ENCODE peak calls at places on chromosomes 12 and 14, in eight cellular contexts. J, M, I, X, R, T, H and Y are unnamed samples.

GRCh38 chr12:124608451-124608870 is 41.0 kb upstream of the NCOR2 start:
- DNase-seq in X (no peak), J (no peak), H (no peak), T (no peak), M (no peak), I (no peak), R (no peak), Y (no peak)

GRCh38 chr14:75978249-75978731 is 3.5 kb downstream of the TGFB3 start:
- DNase-seq in J (peak), I (no peak), X (no peak), H (no peak), T (no peak), R (no peak), M (no peak), Y (peak)

GRCh38 chr12:41437578-41437977 is 249.5 kb downstream of the PDZRN4 start:
- DNase-seq in H (no peak), I (no peak), X (no peak), T (no peak), R (no peak), J (no peak), M (no peak), Y (no peak)

GRCh38 chr12:21169878-21170472 is 39.0 kb downstream of the SLCO1B1 start:
- DNase-seq in X (no peak), J (peak), M (no peak), T (peak), I (peak), R (peak), H (peak), Y (no peak)

GRCh38 chr14:102697125-102697900 is 79.9 kb upstream of the TRAF3 start:
- DNase-seq in J (no peak), X (no peak), H (peak), I (no peak), R (no peak), M (no peak), T (peak), Y (no peak)

GRCh38 chr12:56385873-56386272 is 23.2 kb upstream of the APOF start:
- DNase-seq in I (no peak), H (peak), J (no peak), M (no peak), T (peak), X (no peak), R (no peak), Y (no peak)

GRCh38 chr14:68111733-68112270 is 292.2 kb downstream of the RAD51B start:
- DNase-seq in T (no peak), J (no peak), X (no peak), I (no peak), H (no peak), M (no peak), R (no peak), Y (peak)

GRCh38 chr12:48901278-48901677 is 24.0 kb downstream of the FKBP11 start:
- DNase-seq in H (no peak), M (no peak), I (no peak), T (peak), J (no peak), R (no peak), X (no peak), Y (no peak)

GRCh38 chr12:1130164-1130563 is 139.1 kb downstream of the ERC1 start:
- DNase-seq in J (no peak), R (no peak), H (peak), M (no peak), T (no peak), I (no peak), X (no peak), Y (no peak)

GRCh38 chr14:103624860-103625259 is 4.2 kb upstream of the KLC1 start:
- DNase-seq in J (no peak), X (no peak), R (no peak), T (peak), H (peak), M (peak), I (no peak), Y (no peak)

GRCh38 chr12:110028323-110028722 is 20.0 kb downstream of the C12orf76 start:
- DNase-seq in I (no peak), T (no peak), M (no peak), H (no peak), J (no peak), R (no peak), X (no peak), Y (no peak)

GRCh38 chr12:116358850-116359761 is 81.6 kb upstream of the MED13L start:
- DNase-seq in T (peak), I (peak), J (peak), H (peak), X (peak), R (peak), M (peak), Y (peak)

GRCh38 chr14:97709552-97709951 is 912.4 kb downstream of the VRK1 start:
- DNase-seq in J (no peak), I (no peak), X (no peak), H (no peak), R (peak), M (no peak), T (no peak), Y (no peak)

GRCh38 chr12:123115409-123116111 is 35.3 kb downstream of the PITPNM2 start:
- DNase-seq in R (no peak), M (peak), J (no peak), I (no peak), H (no peak), X (no peak), T (peak), Y (no peak)

GRCh38 chr14:56390859-56391258 is 188.7 kb upstream of the TMEM260 start:
- DNase-seq in J (no peak), X (no peak), H (no peak), R (no peak), T (no peak), M (no peak), I (no peak), Y (no peak)

GRCh38 chr12:113822986-113823385 is 143.1 kb downstream of the RBM19 start:
- DNase-seq in T (no peak), X (no peak), I (no peak), J (peak), R (no peak), H (no peak), M (no peak), Y (no peak)

GRCh38 chr14:83909507-83909906 is 1620.4 kb upstream of the FLRT2 start:
- DNase-seq in I (no peak), H (no peak), X (no peak), M (no peak), J (no peak), T (peak), R (no peak), Y (no peak)

GRCh38 chr14:51901475-51902024 is 41.1 kb downstream of the GNG2 start:
- DNase-seq in J (no peak), T (no peak), I (no peak), H (no peak), M (no peak), R (no peak), X (no peak), Y (no peak)

GRCh38 chr12:57143454-57143853 is 4.0 kb downstream of the LRP1-AS start:
- DNase-seq in T (no peak), X (no peak), J (no peak), H (no peak), M (no peak), I (no peak), R (no peak), Y (no peak)

GRCh38 chr12:59007620-59008019 is 87.3 kb upstream of the LRIG3 start:
- DNase-seq in M (no peak), J (no peak), I (no peak), R (no peak), H (no peak), T (peak), X (no peak), Y (no peak)

GRCh38 chr14:74019743-74020142 is 594 bp downstream of the BBOF1 start:
- DNase-seq in I (no peak), M (no peak), R (no peak), J (no peak), X (no peak), T (peak), H (no peak), Y (no peak)

GRCh38 chr14:68503186-68503825 is 289.6 kb downstream of the ZFP36L1 start:
- DNase-seq in J (no peak), H (no peak), M (no peak), R (no peak), I (no peak), T (no peak), X (no peak), Y (no peak)

GRCh38 chr12:57475271-57476161 is 4.2 kb downstream of the ARHGAP9 start:
- DNase-seq in R (no peak), T (no peak), H (no peak), J (no peak), I (no peak), X (no peak), M (no peak), Y (no peak)

GRCh38 chr14:101066826-101067508 is 163.4 kb upstream of the RTL1 start:
- DNase-seq in T (no peak), I (no peak), X (no peak), R (no peak), M (no peak), J (no peak), H (no peak), Y (no peak)

GRCh38 chr12:8449293-8449944 is 6.3 kb upstream of the CLEC6A start:
- DNase-seq in I (no peak), M (no peak), T (no peak), X (no peak), J (no peak), H (no peak), R (no peak), Y (no peak)

GRCh38 chr12:64044171-64044570 is 177.9 kb downstream of the KICS2 start:
- DNase-seq in J (no peak), T (no peak), I (no peak), X (no peak), M (no peak), H (no peak), R (no peak), Y (no peak)

GRCh38 chr12:77681726-77682125 is 149.0 kb upstream of the NAV3 start:
- DNase-seq in M (no peak), R (no peak), I (no peak), T (no peak), J (no peak), H (no peak), X (no peak), Y (no peak)

GRCh38 chr12:59055204-59055839 is 135.0 kb upstream of the LRIG3 start:
- DNase-seq in X (no peak), H (peak), I (no peak), M (no peak), T (peak), R (no peak), J (no peak), Y (no peak)

GRCh38 chr12:49706351-49707126 is 666 bp downstream of the FMNL3 start:
- DNase-seq in R (peak), T (peak), M (no peak), H (no peak), J (no peak), I (no peak), X (peak), Y (no peak)

GRCh38 chr12:50050410-50051280 is 6.8 kb upstream of the ASIC1 start:
- DNase-seq in X (no peak), H (no peak), T (peak), M (no peak), J (peak), I (no peak), R (no peak), Y (no peak)

GRCh38 chr12:68534108-68534507 is 76.6 kb upstream of the RAP1B start:
- DNase-seq in X (no peak), I (no peak), R (no peak), T (no peak), J (no peak), M (no peak), H (no peak), Y (no peak)

GRCh38 chr12:6569312-6569711 is 1.2 kb upstream of the NOP2 start:
- DNase-seq in H (no peak), T (no peak), X (no peak), J (no peak), I (no peak), R (no peak), M (no peak), Y (no peak)

GRCh38 chr12:44930972-44931600 is 55.0 kb upstream of the NELL2 start:
- DNase-seq in I (no peak), J (peak), M (no peak), X (no peak), T (peak), H (peak), R (no peak), Y (peak)

GRCh38 chr12:50380761-50381325 is 15.6 kb downstream of the FAM186A start:
- DNase-seq in H (no peak), M (no peak), T (no peak), I (no peak), J (no peak), R (no peak), X (no peak), Y (no peak)

GRCh38 chr12:29783773-29784666 is at the start of gene TMTC1:
- DNase-seq in M (peak), H (peak), I (no peak), T (peak), J (peak), X (no peak), R (no peak), Y (peak)

GRCh38 chr12:93300611-93301021 is 77.1 kb upstream of the NUDT4 start:
- DNase-seq in X (no peak), T (no peak), H (no peak), I (no peak), M (no peak), J (no peak), R (no peak), Y (no peak)